ENCODE peak calls at places on chromosomes 12 and 14, in ten cellular contexts. S, M, U, L, I, Z, H, K, T and A are unnamed samples.

GRCh38 chr12:26319511-26319910 is 124.1 kb downstream of the SSPN start:
- DNase-seq in H (no peak), I (peak), Z (no peak), U (no peak), L (peak), M (no peak), S (peak), K (no peak), T (no peak), A (peak)

GRCh38 chr12:132117558-132117875 is 26.6 kb downstream of the DDX51 start:
- DNase-seq in T (no peak), K (no peak), U (no peak), L (no peak), M (no peak), H (no peak), Z (no peak), I (no peak), S (no peak), A (no peak)

GRCh38 chr12:111085100-111085499 is 164.7 kb upstream of the MYL2 start:
- DNase-seq in L (no peak), S (no peak), T (no peak), Z (no peak), U (no peak), K (no peak), H (no peak), M (no peak), I (no peak), A (no peak)

GRCh38 chr12:52033506-52034258 is 17.6 kb upstream of the NR4A1 start:
- DNase-seq in M (no peak), T (no peak), I (no peak), H (no peak), K (no peak), Z (no peak), U (no peak), S (no peak), L (no peak), A (no peak)

GRCh38 chr12:3600951-3601350 is 109.9 kb downstream of the PRMT8 start:
- DNase-seq in H (no peak), T (no peak), M (no peak), S (no peak), I (no peak), K (no peak), L (no peak), U (no peak), Z (no peak), A (no peak)

GRCh38 chr12:101857043-101857558 is 20.3 kb upstream of the DRAM1 start:
- DNase-seq in S (peak), K (no peak), I (peak), U (no peak), L (peak), H (no peak), T (no peak), M (no peak), Z (no peak), A (no peak)

GRCh38 chr12:1488908-1489381 is 105.4 kb downstream of the FBXL14 start:
- DNase-seq in Z (no peak), K (no peak), I (peak), H (no peak), S (no peak), T (no peak), U (no peak), M (no peak), L (no peak), A (no peak)

GRCh38 chr12:115375188-115375991 is 691.4 kb upstream of the TBX3 start:
- DNase-seq in L (peak), U (no peak), S (peak), K (no peak), Z (no peak), H (no peak), T (no peak), M (no peak), I (peak), A (no peak)

GRCh38 chr12:25438638-25439037 is 114.4 kb downstream of the LMNTD1 start:
- DNase-seq in H (no peak), K (no peak), S (no peak), M (no peak), Z (no peak), I (peak), L (peak), U (no peak), T (no peak), A (no peak)

GRCh38 chr14:62629070-62629580 is 416.1 kb downstream of the KCNH5 start:
- DNase-seq in S (no peak), T (no peak), U (no peak), H (no peak), M (no peak), I (no peak), K (no peak), Z (no peak), L (no peak), A (no peak)

GRCh38 chr14:71885301-71885700 is 46.9 kb upstream of the RGS6 start:
- DNase-seq in U (no peak), H (no peak), K (no peak), S (no peak), L (no peak), M (no peak), Z (no peak), I (no peak), T (no peak), A (no peak)

GRCh38 chr12:89769483-89769818 is 60.8 kb upstream of the ATP2B1 start:
- DNase-seq in I (no peak), T (no peak), K (no peak), M (no peak), H (no peak), S (no peak), U (no peak), L (no peak), Z (no peak), A (no peak)

GRCh38 chr12:32501835-32502333 is 102.5 kb downstream of the FGD4 start:
- DNase-seq in L (peak), Z (no peak), U (peak), T (no peak), S (no peak), I (peak), K (no peak), M (peak), H (no peak), A (peak)

GRCh38 chr12:29376118-29376517 is 4.9 kb downstream of the ERGIC2 start:
- DNase-seq in L (no peak), K (no peak), U (no peak), I (no peak), S (no peak), Z (no peak), T (no peak), M (no peak), H (no peak), A (no peak)

GRCh38 chr14:100476012-100476822 is 111.0 kb downstream of the BEGAIN start:
- DNase-seq in U (no peak), S (peak), M (no peak), T (no peak), Z (no peak), L (peak), K (no peak), I (peak), H (no peak), A (peak)

GRCh38 chr12:87529386-87529785 is 499.8 kb downstream of the C12orf50 start:
- DNase-seq in I (no peak), S (no peak), H (no peak), L (no peak), U (no peak), T (no peak), M (no peak), Z (no peak), K (no peak), A (no peak)

GRCh38 chr12:56695327-56696101 is 7.4 kb upstream of the PTGES3 start:
- DNase-seq in H (no peak), Z (no peak), L (no peak), M (no peak), U (no peak), T (no peak), S (no peak), I (peak), K (no peak), A (no peak)